ENCODE peak calls at places on chromosomes 16 and 17, in six cellular contexts. C, G, O, S, Z and Q are unnamed samples.

GRCh38 chr17:30236807-30237206 is 1.3 kb upstream of the SLC6A4 start:
- DNase-seq in C (peak; percentile 23), G (no peak), O (peak; percentile 61), S (no peak), Z (no peak), Q (peak; percentile 64)

GRCh38 chr17:45261577-45262515 is at the start of gene SPATA32:
- DNase-seq in C (no peak), G (peak; percentile 68), O (peak; percentile 68), S (no peak), Z (no peak), Q (peak; percentile 67)

GRCh38 chr17:2034157-2034556 is 4.2 kb downstream of the DPH1 start:
- DNase-seq in C (peak; percentile 83), G (no peak), O (no peak), S (no peak), Z (no peak), Q (peak; percentile 28)

GRCh38 chr16:629289-630023 is 1.3 kb upstream of the WFIKKN1 start:
- DNase-seq in C (no peak), G (no peak), O (peak; percentile 87), S (no peak), Z (no peak), Q (peak; percentile 97)

GRCh38 chr17:55587608-55588139 is 76.4 kb upstream of the SMIM36 start:
- DNase-seq in C (no peak), G (no peak), O (no peak), S (no peak), Z (no peak), Q (no peak)

GRCh38 chr16:66692341-66692740 is 4.2 kb downstream of the CMTM4 start:
- DNase-seq in C (no peak), G (no peak), O (no peak), S (no peak), Z (no peak), Q (no peak)

GRCh38 chr16:21158208-21159110 is at the start of gene LDAF1:
- DNase-seq in C (peak; percentile 77), G (peak; percentile 81), O (peak; percentile 84), S (peak; percentile 74), Z (peak; percentile 85), Q (peak; percentile 85)

GRCh38 chr17:80844418-80844990 is 147.1 kb upstream of the CHMP6 start:
- DNase-seq in C (no peak), G (no peak), O (no peak), S (no peak), Z (no peak), Q (no peak)

GRCh38 chr16:10242916-10243315 is 60.7 kb upstream of the GRIN2A start:
- DNase-seq in C (no peak), G (no peak), O (no peak), S (no peak), Z (no peak), Q (no peak)

GRCh38 chr16:8962393-8963009 is 1.2 kb downstream of the USP7 start:
- DNase-seq in C (no peak), G (peak; percentile 72), O (peak; percentile 65), S (no peak), Z (no peak), Q (no peak)

GRCh38 chr16:49003992-49004391 is 277.6 kb downstream of the CBLN1 start:
- DNase-seq in C (no peak), G (no peak), O (no peak), S (no peak), Z (no peak), Q (no peak)

GRCh38 chr17:73232587-73233373 is 28.9 kb downstream of the CPSF4L start:
- DNase-seq in C (peak; percentile 8), G (peak; percentile 39), O (no peak), S (peak; percentile 27), Z (peak; percentile 55), Q (peak; percentile 74)

GRCh38 chr17:8220783-8221662 is 10.6 kb upstream of the AURKB start:
- DNase-seq in C (peak; percentile 92), G (peak; percentile 79), O (peak; percentile 98), S (no peak), Z (peak; percentile 72), Q (peak; percentile 88)

GRCh38 chr16:84687715-84688114 is 12.1 kb upstream of the USP10 start:
- DNase-seq in C (peak; percentile 92), G (no peak), O (peak; percentile 43), S (no peak), Z (no peak), Q (no peak)

GRCh38 chr16:4987580-4988374 is 29.6 kb downstream of the SEC14L5 start:
- DNase-seq in C (no peak), G (no peak), O (no peak), S (no peak), Z (no peak), Q (no peak)

GRCh38 chr16:27718767-27719445 is 169.0 kb downstream of the KATNIP start:
- DNase-seq in C (no peak), G (no peak), O (peak; percentile 78), S (no peak), Z (no peak), Q (no peak)

GRCh38 chr16:58734459-58734787 is 307 bp upstream of the GOT2 start:
- DNase-seq in C (no peak), G (no peak), O (no peak), S (no peak), Z (no peak), Q (no peak)

GRCh38 chr17:47705536-47706481 is 11.8 kb downstream of the TBKBP1 start:
- DNase-seq in C (no peak), G (peak; percentile 48), O (no peak), S (no peak), Z (no peak), Q (no peak)

GRCh38 chr17:64159051-64159590 is 29.2 kb upstream of the ERN1 start:
- DNase-seq in C (no peak), G (no peak), O (peak; percentile 28), S (no peak), Z (no peak), Q (no peak)

GRCh38 chr17:63446981-63447687 is 1.0 kb upstream of the CYB561 start:
- DNase-seq in C (no peak), G (peak; percentile 33), O (peak; percentile 70), S (peak; percentile 32), Z (no peak), Q (peak; percentile 59)